ENCODE peak calls at places on chromosome 1, in ten cellular contexts. C is HEK293T; Q is lower leg skin; H is hypothalamus; P is ovary; I is NCI-H1417; A is H7; Z is stimulated activated CD4-positive, alpha-beta T cell treated with anti-CD3 and anti-CD28 coated beads, Interleukin-12 subunit alpha, Interleukin-12 subunit beta, amount 100 ng/mL, for 48 hours; K is cerebellar nuclear complex; J is NCI-H2081. O is an unnamed sample.

GRCh38 chr1:150009604-150010387 is 730 bp downstream of the OTUD7B start:
- DNase-seq in C (peak), Q (peak), H (peak), P (peak), I (peak), A (peak), Z (peak), K (no peak), J (peak), O (peak)

GRCh38 chr1:97243973-97244560 is 522.5 kb downstream of the PTBP2 start:
- DNase-seq in C (no peak), Q (no peak), H (no peak), P (no peak), I (no peak), A (peak), Z (no peak), K (no peak), J (no peak), O (no peak)

GRCh38 chr1:225445644-225446297 is 17.9 kb upstream of the LBR start:
- DNase-seq in C (no peak), Q (peak), H (no peak), P (no peak), I (no peak), A (no peak), Z (no peak), K (no peak), J (no peak), O (no peak)

GRCh38 chr1:246961939-246962373 is 30.2 kb upstream of the AHCTF1 start:
- DNase-seq in C (no peak), Q (no peak), H (no peak), P (no peak), I (no peak), A (no peak), Z (no peak), K (no peak), J (no peak), O (peak)

GRCh38 chr1:3066250-3066711 is 2.7 kb upstream of the PRDM16 start:
- DNase-seq in C (no peak), Q (peak), H (no peak), P (peak), I (no peak), A (peak), Z (no peak), K (no peak), J (no peak), O (peak)

GRCh38 chr1:100353988-100354387 is 1.7 kb downstream of the CDC14A start:
- DNase-seq in C (peak), Q (no peak), H (no peak), P (no peak), I (peak), A (peak), Z (no peak), K (no peak), J (no peak), O (no peak)

GRCh38 chr1:239719642-239720258 is 333.4 kb downstream of the CHRM3 start:
- DNase-seq in C (no peak), Q (no peak), H (no peak), P (no peak), I (no peak), A (no peak), Z (no peak), K (no peak), J (peak), O (no peak)

GRCh38 chr1:36947384-36947783 is 86.9 kb downstream of the GRIK3 start:
- DNase-seq in C (no peak), Q (no peak), H (no peak), P (no peak), I (no peak), A (peak), Z (no peak), K (no peak), J (no peak), O (no peak)

GRCh38 chr1:37752583-37753471 is 12.1 kb downstream of the EPHA10 start:
- DNase-seq in C (peak), Q (peak), H (no peak), P (no peak), I (peak), A (peak), Z (peak), K (no peak), J (peak), O (peak)

GRCh38 chr1:33377013-33377412 is 53.9 kb downstream of the PHC2 start:
- DNase-seq in C (no peak), Q (no peak), H (no peak), P (no peak), I (peak), A (no peak), Z (no peak), K (no peak), J (peak), O (no peak)

GRCh38 chr1:18109756-18110597 is 2.4 kb downstream of the IGSF21 start:
- DNase-seq in C (peak), Q (no peak), H (peak), P (peak), I (no peak), A (peak), Z (no peak), K (no peak), J (no peak), O (peak)

GRCh38 chr1:185265314-185265713 is 51.7 kb downstream of the IVNS1ABP start:
- DNase-seq in C (no peak), Q (no peak), H (no peak), P (no peak), I (no peak), A (no peak), Z (no peak), K (no peak), J (no peak), O (no peak)

GRCh38 chr1:209618756-209619420 is 33.3 kb downstream of the LAMB3 start:
- DNase-seq in C (no peak), Q (no peak), H (no peak), P (no peak), I (peak), A (no peak), Z (no peak), K (no peak), J (peak), O (peak)

GRCh38 chr1:180236698-180237509 is 6.8 kb downstream of the LHX4 start:
- DNase-seq in C (no peak), Q (no peak), H (no peak), P (no peak), I (no peak), A (no peak), Z (no peak), K (no peak), J (no peak), O (no peak)

GRCh38 chr1:75430526-75430925 is 180.4 kb downstream of the SLC44A5 start:
- DNase-seq in C (no peak), Q (no peak), H (no peak), P (no peak), I (no peak), A (no peak), Z (no peak), K (no peak), J (no peak), O (no peak)

GRCh38 chr1:27971674-27972073 is 11.9 kb downstream of the XKR8 start:
- DNase-seq in C (no peak), Q (no peak), H (no peak), P (no peak), I (peak), A (no peak), Z (no peak), K (no peak), J (peak), O (no peak)